ENCODE peak calls at places on chromosome 12, in eight cellular contexts. A is stomach; B is A549; Y is GM23338; V is body of pancreas; N is transverse colon; I is CD8-positive, alpha-beta T cell; J is foreskin keratinocyte. Q is an unnamed sample. For H3K4me1, the result is how much of the 10 kb centered on the place peaks cover.

GRCh38 chr12:51368640-51369517 is 22.3 kb downstream of the GALNT6 start:
- DNase-seq in V (peak), B (no peak), N (peak), J (no peak), Y (peak), A (peak), I (peak), Q (peak)

GRCh38 chr12:48788852-48789775 is at the start of gene ADCY6:
- DNase-seq in A (peak), V (peak), I (no peak), N (peak), J (no peak), Y (peak), B (peak), Q (peak)

GRCh38 chr12:65189028-65189718 is 19.8 kb downstream of the LEMD3 start:
- DNase-seq in V (no peak), N (no peak), I (no peak), A (no peak), B (no peak), J (no peak), Y (no peak), Q (no peak)

GRCh38 chr12:103736572-103736971 is 104.5 kb downstream of the NT5DC3 start:
- DNase-seq in N (no peak), Y (no peak), A (no peak), I (no peak), V (no peak), J (peak), B (no peak), Q (no peak)

GRCh38 chr12:78878447-78878846 is 13.9 kb downstream of the SYT1 start:
- DNase-seq in N (no peak), J (no peak), V (no peak), B (no peak), I (no peak), Y (no peak), A (no peak), Q (no peak)

GRCh38 chr12:104763163-104763805 is 194.8 kb downstream of the SLC41A2 start:
- DNase-seq in B (no peak), A (no peak), I (no peak), N (no peak), J (peak), Y (no peak), V (no peak), Q (no peak)

GRCh38 chr12:32290411-32290810 is 108.9 kb upstream of the FGD4 start:
- DNase-seq in N (no peak), A (no peak), B (peak), Y (peak), J (peak), I (no peak), V (no peak), Q (no peak)

GRCh38 chr12:85829391-85829790 is 6.8 kb downstream of the RASSF9 start:
- DNase-seq in A (no peak), I (no peak), B (no peak), J (peak), N (no peak), Y (no peak), V (no peak), Q (no peak)

GRCh38 chr12:32822344-32822743 is 66.6 kb upstream of the YARS2 start:
- DNase-seq in A (no peak), Y (no peak), V (no peak), I (no peak), B (no peak), J (no peak), N (no peak), Q (no peak)

GRCh38 chr12:107670999-107671643 is 14.5 kb upstream of the PWP1 start:
- DNase-seq in A (peak), V (no peak), B (no peak), N (peak), J (no peak), I (peak), Y (peak), Q (peak)

GRCh38 chr12:131863711-131864396 is 30.6 kb upstream of the ULK1 start:
- DNase-seq in N (no peak), A (no peak), Y (no peak), V (no peak), I (no peak), J (peak), B (no peak), Q (no peak)

GRCh38 chr12:46131729-46132128 is 137.1 kb downstream of the SLC38A1 start:
- DNase-seq in A (no peak), I (no peak), N (no peak), Y (peak), V (no peak), J (no peak), B (no peak), Q (no peak)

GRCh38 chr12:6943719-6944380 is at the start of the genes C12orf57 and RNU7-1:
- DNase-seq in I (peak), Y (peak), V (peak), J (peak), N (peak), A (peak), B (peak), Q (peak)

GRCh38 chr12:130249376-130249775 is 87.1 kb downstream of the FZD10 start:
- DNase-seq in Y (peak), N (no peak), J (no peak), A (no peak), I (no peak), V (no peak), B (no peak), Q (peak)

GRCh38 chr12:102567031-102567985 is 86.9 kb upstream of the IGF1 start:
- DNase-seq in Y (no peak), A (no peak), J (peak), I (no peak), N (no peak), V (no peak), B (peak), Q (no peak)

GRCh38 chr12:14454098-14454907 is 88.8 kb downstream of the ATF7IP start:
- DNase-seq in Y (peak), A (no peak), J (peak), V (no peak), I (no peak), N (no peak), B (peak), Q (peak)

GRCh38 chr12:63916561-63917476 is 72.3 kb downstream of the SRGAP1 start:
- DNase-seq in Y (no peak), A (no peak), N (no peak), J (peak), V (no peak), I (no peak), B (no peak), Q (no peak)

GRCh38 chr12:77377116-77377515 is 311.7 kb upstream of the E2F7 start:
- DNase-seq in J (no peak), N (no peak), B (no peak), V (no peak), A (no peak), I (no peak), Y (no peak), Q (no peak)

GRCh38 chr12:7162691-7163114 is 26.8 kb upstream of the PEX5 start:
- DNase-seq in B (peak), Y (peak), N (peak), A (peak), J (peak), I (peak), V (peak), Q (peak)

GRCh38 chr12:51128905-51129304 is 44.0 kb downstream of the TFCP2 start:
- DNase-seq in B (no peak), N (no peak), I (no peak), V (no peak), Y (no peak), A (no peak), J (no peak), Q (no peak)

GRCh38 chr12:46303039-46303666 is 34.3 kb upstream of the SLC38A1 start:
- DNase-seq in Y (peak), I (peak), J (peak), B (no peak), A (peak), N (peak), V (peak), Q (peak)

GRCh38 chr12:60337865-60338549 is 742.2 kb downstream of the SLC16A7 start:
- DNase-seq in V (no peak), Y (no peak), J (no peak), N (no peak), B (no peak), A (no peak), I (no peak), Q (no peak)

DNA sequence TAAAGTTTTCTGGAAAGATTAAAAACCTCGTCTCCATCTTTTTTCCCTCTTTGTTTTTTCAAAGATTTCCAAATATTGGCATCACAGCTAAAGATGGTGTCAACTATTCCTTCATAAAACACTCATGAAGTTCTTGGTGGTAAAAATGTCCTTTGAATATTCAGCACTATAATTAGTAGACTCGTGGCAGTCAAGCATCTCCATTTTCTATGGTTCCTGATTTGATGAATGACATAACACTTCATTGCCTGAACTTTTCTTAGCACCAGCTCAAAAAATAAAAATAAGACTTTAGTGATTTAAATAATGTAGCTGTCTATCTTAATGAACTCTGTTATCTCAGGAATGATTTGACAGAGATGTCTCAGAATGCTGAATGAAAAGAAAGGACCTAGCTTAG is 19.7 kb downstream of the UBE2N start:
- DNase-seq in B (no peak), A (no peak), I (no peak), V (no peak), Y (no peak), J (no peak), N (no peak), Q (no peak)
- TF ChIP-seq CTCF in B (no peak), A (no peak), I (no peak), V (no peak), Y (no peak), J (no peak), N (no peak), Q (no peak)

GRCh38 chr12:8950287-8950574 is 786 bp upstream of the M6PR start:
- DNase-seq in I (no peak), J (no peak), N (no peak), B (no peak), V (no peak), A (no peak), Y (no peak), Q (no peak)

GRCh38 chr12:8950702-8951478 is 1.4 kb upstream of the M6PR start:
- DNase-seq in I (peak), V (no peak), Y (no peak), A (no peak), N (no peak), B (no peak), J (peak), Q (no peak)

GRCh38 chr12:8948711-8949524 is 527 bp downstream of the M6PR start:
- DNase-seq in J (peak), N (peak), Y (peak), V (no peak), A (no peak), I (peak), B (peak), Q (peak)

GRCh38 chr12:8947737-8948136 is 1.7 kb downstream of the M6PR start:
- DNase-seq in Y (no peak), N (no peak), V (no peak), J (no peak), B (no peak), A (no peak), I (no peak), Q (no peak)

DNA sequence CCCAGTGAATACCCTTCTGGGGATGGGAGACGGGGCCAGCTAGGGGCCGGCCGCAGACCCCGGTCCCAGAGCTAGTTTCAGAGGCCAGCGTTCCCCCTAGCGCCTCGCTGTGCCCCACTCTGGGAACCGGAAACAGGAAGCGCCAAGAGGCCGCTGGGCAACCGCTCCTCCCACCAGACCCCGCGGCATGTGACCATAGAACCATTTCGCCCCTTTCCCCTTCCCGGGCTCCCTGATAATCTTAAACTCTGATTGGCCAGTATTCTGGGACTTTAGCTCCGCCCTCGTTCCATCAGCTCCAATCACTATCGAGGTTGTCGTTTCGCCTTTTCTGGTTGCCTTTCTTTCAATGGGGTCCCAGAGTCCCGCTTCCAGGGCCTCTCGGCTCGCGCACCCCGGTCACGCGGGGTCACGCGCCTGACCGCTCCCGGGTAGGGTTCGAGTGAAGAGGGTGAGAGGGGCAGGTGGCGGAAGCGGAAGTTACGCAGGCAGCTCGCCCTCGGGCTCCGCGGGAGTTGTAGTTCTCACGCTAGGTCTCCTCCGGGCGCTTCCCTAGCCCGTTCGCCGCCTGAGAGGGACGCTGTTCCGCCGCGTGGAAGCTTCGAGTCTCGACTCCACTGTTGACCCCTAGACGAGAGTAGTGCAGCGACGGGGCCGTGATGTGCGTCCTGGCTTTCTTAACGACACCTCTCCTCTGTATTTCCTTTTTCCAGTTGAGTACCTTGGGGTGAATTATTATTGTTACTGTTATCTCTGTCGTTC is at the start of gene M6PR:
- DNase-seq in J (peak), V (peak), B (peak), Y (peak), N (peak), A (peak), I (peak), Q (peak)
- H3K4me1 ChIP-seq in J (under half), V (under half), B (under half), Y (under half), N (under half), A (under half), I (half or more), Q (under half)

GRCh38 chr12:30756074-30756473 is 1.3 kb upstream of the CAPRIN2 start:
- DNase-seq in A (no peak), I (no peak), B (no peak), Y (no peak), V (no peak), N (no peak), J (no peak), Q (peak)

GRCh38 chr12:30754383-30754749 is 385 bp downstream of the CAPRIN2 start:
- DNase-seq in N (no peak), J (no peak), Y (no peak), V (no peak), A (no peak), B (peak), I (peak), Q (no peak)

GRCh38 chr12:30753761-30754382 is 879 bp downstream of the CAPRIN2 start:
- DNase-seq in B (no peak), Y (peak), V (no peak), I (no peak), N (no peak), J (peak), A (no peak), Q (no peak)

GRCh38 chr12:30755395-30755762 is 628 bp upstream of the CAPRIN2 start:
- DNase-seq in B (no peak), I (no peak), J (no peak), V (no peak), Y (no peak), N (no peak), A (no peak), Q (no peak)

GRCh38 chr12:30754750-30755394 is at the start of gene CAPRIN2:
- DNase-seq in V (peak), I (peak), N (peak), J (peak), B (peak), Y (peak), A (peak), Q (peak)
- TF ChIP-seq CTCF in V (peak), I (no peak), N (peak), J (peak), B (peak), Y (no peak), A (peak), Q (no peak)

GRCh38 chr12:113082486-113083148 is 26.1 kb downstream of the DTX1 start:
- DNase-seq in J (no peak), I (no peak), B (no peak), A (no peak), Y (no peak), V (no peak), N (no peak), Q (peak)

GRCh38 chr12:113083863-113084430 is 27.4 kb downstream of the DTX1 start:
- DNase-seq in Y (no peak), A (no peak), J (no peak), B (no peak), I (no peak), N (no peak), V (no peak), Q (peak)

GRCh38 chr12:113077859-113078256 is 21.3 kb downstream of the DTX1 start:
- DNase-seq in A (no peak), Y (peak), I (no peak), N (no peak), V (no peak), B (no peak), J (no peak), Q (no peak)

GRCh38 chr12:113081785-113082296 is 25.3 kb downstream of the DTX1 start:
- DNase-seq in Y (no peak), J (no peak), B (no peak), A (no peak), V (no peak), N (no peak), I (no peak), Q (peak)

GRCh38 chr12:113080692-113081091 is 24.2 kb downstream of the DTX1 start:
- DNase-seq in Y (no peak), A (no peak), V (no peak), B (no peak), I (no peak), N (no peak), J (no peak), Q (peak)
- H3K4me1 ChIP-seq in Y (under half), A (under half), V (under half), B (under half), I (under half), N (under half), J (under half), Q (under half)

GRCh38 chr12:3035815-3036702 is 41.1 kb upstream of the TSPAN9 start:
- DNase-seq in B (no peak), I (no peak), N (no peak), Y (peak), V (no peak), A (no peak), J (no peak), Q (no peak)
- TF ChIP-seq CTCF in B (no peak), I (no peak), N (no peak), Y (peak), V (no peak), A (no peak), J (peak), Q (peak)

GRCh38 chr12:806116-806805 is 53.9 kb downstream of the WNK1 start:
- DNase-seq in I (no peak), J (no peak), V (no peak), A (no peak), B (peak), Y (no peak), N (no peak), Q (no peak)

GRCh38 chr12:805022-805632 is 52.7 kb downstream of the WNK1 start:
- DNase-seq in I (no peak), J (no peak), V (no peak), A (no peak), N (no peak), Y (no peak), B (no peak), Q (no peak)

GRCh38 chr12:802242-802995 is 50.0 kb downstream of the WNK1 start:
- DNase-seq in B (no peak), V (no peak), Y (no peak), N (no peak), J (no peak), A (no peak), I (no peak), Q (no peak)

GRCh38 chr12:810635-811415 is 58.4 kb downstream of the WNK1 start:
- DNase-seq in Y (no peak), N (no peak), B (no peak), A (no peak), J (no peak), I (no peak), V (no peak), Q (no peak)

GRCh38 chr12:807041-807717 is 54.8 kb downstream of the WNK1 start:
- DNase-seq in Y (no peak), J (no peak), A (no peak), N (no peak), B (no peak), V (no peak), I (no peak), Q (no peak)
- H3K4me1 ChIP-seq in Y (under half), J (under half), A (half or more), N (under half), B (half or more), V (under half), I (half or more), Q (under half)

GRCh38 chr12:12008931-12009611 is 61.7 kb upstream of the BCL2L14 start:
- DNase-seq in Y (peak), I (peak), J (peak), N (no peak), B (no peak), V (no peak), A (no peak), Q (no peak)
- TF ChIP-seq CTCF in Y (no peak), I (peak), J (peak), N (no peak), B (no peak), V (no peak), A (no peak), Q (no peak)

GRCh38 chr12:54385251-54385914 is 850 bp upstream of the ZNF385A start:
- DNase-seq in J (no peak), B (no peak), V (no peak), Y (peak), I (no peak), A (no peak), N (no peak), Q (no peak)
- H3K4me1 ChIP-seq in J (under half), B (under half), V (under half), Y (half or more), I (under half), A (under half), N (under half), Q (under half)

DNA sequence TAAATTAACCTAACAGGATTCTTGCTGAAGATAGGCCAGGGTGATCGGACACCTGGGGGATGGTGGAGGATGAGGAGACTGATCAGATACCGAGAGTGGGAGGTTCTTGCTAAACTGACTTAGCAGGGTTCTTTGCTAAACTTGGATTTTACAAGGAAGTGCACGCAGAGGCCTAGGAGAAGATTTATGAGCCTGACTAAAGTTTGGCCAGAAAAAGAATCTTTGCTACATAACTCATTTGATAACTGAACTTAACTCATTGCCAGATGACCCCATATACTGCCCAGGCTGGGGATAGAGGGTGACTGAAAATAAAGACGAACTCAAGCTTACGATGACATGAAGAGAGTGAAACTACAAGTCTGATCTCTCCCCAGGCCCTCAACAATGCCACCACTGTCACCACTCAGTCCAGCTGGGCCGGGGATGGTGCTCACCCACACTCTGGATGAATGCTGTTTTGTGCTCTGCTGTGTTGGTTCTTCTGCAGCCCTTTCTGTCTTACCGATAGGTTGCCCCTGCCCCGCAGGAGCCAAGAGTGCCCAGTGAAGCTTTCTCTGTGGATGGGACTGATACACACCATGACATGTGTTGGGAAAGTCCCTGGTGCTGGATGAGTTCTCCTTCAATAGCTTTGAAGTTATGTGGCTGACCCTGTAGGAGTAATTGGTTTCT is 29.0 kb downstream of the PPFIBP1 start:
- DNase-seq in A (no peak), N (no peak), I (no peak), B (no peak), Y (no peak), J (no peak), V (no peak), Q (peak)
- TF ChIP-seq CTCF in A (no peak), N (no peak), I (no peak), B (no peak), Y (no peak), J (no peak), V (no peak), Q (no peak)